ENCODE peak calls at places on chromosomes 1 and 21, in four cellular contexts. D, Q, Y and W are unnamed samples.

GRCh38 chr1:202796670-202797069 is 11.6 kb downstream of the KDM5B start:
- ATAC-seq in D (no peak), Y (no peak), Q (no peak), W (no peak)

GRCh38 chr1:93969887-93970286 is 60.7 kb upstream of the GCLM start:
- ATAC-seq in Y (no peak), D (no peak), Q (no peak), W (no peak)

GRCh38 chr1:199336745-199337640 is 690.5 kb upstream of the NR5A2 start:
- ATAC-seq in D (no peak), Q (peak), Y (peak), W (no peak)

GRCh38 chr1:24898909-24899439 is 31.1 kb downstream of the RUNX3 start:
- ATAC-seq in Y (peak), Q (no peak), D (no peak), W (no peak)

GRCh38 chr1:245687636-245688535 is 533.1 kb downstream of the KIF26B start:
- ATAC-seq in D (no peak), Y (peak), Q (peak), W (no peak)

GRCh38 chr1:225517697-225518096 is 89.9 kb upstream of the LBR start:
- ATAC-seq in Q (peak), Y (no peak), D (no peak), W (no peak)

GRCh38 chr1:182909578-182909977 is 43.4 kb downstream of the SHCBP1L start:
- ATAC-seq in Y (no peak), Q (no peak), D (no peak), W (no peak)

GRCh38 chr21:36929622-36930021 is 36.8 kb downstream of the HLCS start:
- ATAC-seq in Y (no peak), Q (no peak), D (no peak), W (no peak)

GRCh38 chr1:64246294-64246917 is 43.0 kb downstream of the UBE2U start:
- ATAC-seq in D (peak), Y (no peak), Q (no peak), W (no peak)

GRCh38 chr1:110726755-110727154 is 52.0 kb upstream of the KCNA3 start:
- ATAC-seq in D (no peak), Y (peak), Q (no peak), W (no peak)

GRCh38 chr1:79638382-79638781 is 631.9 kb upstream of the ADGRL4 start:
- ATAC-seq in Q (no peak), Y (no peak), D (no peak), W (no peak)

GRCh38 chr1:230205719-230206198 is 138.7 kb downstream of the GALNT2 start:
- ATAC-seq in Q (peak), D (no peak), Y (no peak), W (no peak)

GRCh38 chr1:117675907-117676430 is 70.1 kb downstream of the TENT5C start:
- ATAC-seq in Y (no peak), D (no peak), Q (no peak), W (no peak)